ENCODE peak calls at places on chromosomes 1 and 21, in four cellular contexts. C is kidney, U is transverse colon, I is GM23338. E is an unnamed sample.
A peak's percentile ranks its signal among the peaks of the same experiment; 100 is the strongest.

GRCh38 chr1:24048205-24048869 is 63.6 kb downstream of the MYOM3 start:
- DNase-seq in C (no peak), U (no peak), I (no peak), E (no peak)

GRCh38 chr21:39809936-39810335 is 57.3 kb upstream of the PCP4 start:
- DNase-seq in C (no peak), U (no peak), I (no peak), E (no peak)

GRCh38 chr1:37677808-37678207 is 14.5 kb upstream of the CDCA8 start:
- DNase-seq in C (no peak), U (no peak), I (no peak), E (no peak)

GRCh38 chr1:15027515-15027948 is 126.0 kb upstream of the TMEM51 start:
- DNase-seq in C (peak; percentile 83), U (peak; percentile 78), I (peak; percentile 82), E (peak; percentile 38)

GRCh38 chr1:221611930-221612777 is 129.7 kb downstream of the DUSP10 start:
- DNase-seq in C (peak; percentile 65), U (peak; percentile 25), I (no peak), E (no peak)

GRCh38 chr1:26833432-26834405 is 7.2 kb downstream of the ZDHHC18 start:
- DNase-seq in C (peak; percentile 83), U (peak; percentile 83), I (no peak), E (peak; percentile 76)

GRCh38 chr1:85638412-85638811 is 57.9 kb downstream of the CCN1 start:
- DNase-seq in C (no peak), U (no peak), I (no peak), E (no peak)

GRCh38 chr1:77888071-77888428 is 374 bp upstream of the NEXN start:
- DNase-seq in C (no peak), U (no peak), I (no peak), E (no peak)

GRCh38 chr1:15714438-15715136 is 21.5 kb upstream of the SLC25A34 start:
- DNase-seq in C (no peak), U (no peak), I (no peak), E (no peak)

GRCh38 chr1:161207173-161207572 is 5.0 kb downstream of the NDUFS2 start:
- DNase-seq in C (peak; percentile 86), U (peak; percentile 50), I (no peak), E (no peak)

GRCh38 chr1:219555802-219556201 is 57.1 kb downstream of the ZC3H11B start:
- DNase-seq in C (no peak), U (no peak), I (no peak), E (no peak)

GRCh38 chr1:43455205-43455889 is 1.6 kb upstream of the HYI start:
- DNase-seq in C (no peak), U (peak; percentile 54), I (no peak), E (no peak)

GRCh38 chr1:63882048-63882704 is 108.4 kb downstream of the ROR1 start:
- DNase-seq in C (no peak), U (no peak), I (no peak), E (no peak)

GRCh38 chr1:6601865-6602668 is 602 bp downstream of the KLHL21 start:
- DNase-seq in C (peak; percentile 93), U (peak; percentile 42), I (peak; percentile 55), E (no peak)

GRCh38 chr1:9253706-9254105 is 19.1 kb downstream of the H6PD start:
- DNase-seq in C (no peak), U (no peak), I (no peak), E (no peak)

GRCh38 chr1:67889940-67890567 is 56.8 kb upstream of the GNG12 start:
- DNase-seq in C (no peak), U (no peak), I (no peak), E (no peak)

GRCh38 chr1:12019858-12020509 is 686 bp downstream of the MIIP start:
- DNase-seq in C (no peak), U (no peak), I (peak; percentile 37), E (no peak)

GRCh38 chr1:183024352-183025337 is 1.4 kb downstream of the LAMC1 start:
- DNase-seq in C (no peak), U (no peak), I (no peak), E (no peak)

GRCh38 chr1:214136336-214136735 is 144.6 kb upstream of the SMYD2 start:
- DNase-seq in C (no peak), U (no peak), I (no peak), E (no peak)

GRCh38 chr1:40774266-40774998 is 9.2 kb upstream of the KCNQ4 start:
- DNase-seq in C (no peak), U (peak; percentile 72), I (peak; percentile 83), E (peak; percentile 76)

GRCh38 chr1:201955009-201955749 is at the start of gene TIMM17A:
- DNase-seq in C (peak; percentile 99), U (peak; percentile 97), I (peak; percentile 98), E (peak; percentile 85)

GRCh38 chr1:237411621-237412020 is 369.6 kb downstream of the RYR2 start:
- DNase-seq in C (no peak), U (no peak), I (no peak), E (peak; percentile 8)

GRCh38 chr1:39509360-39510009 is 18.0 kb downstream of the BMP8A start:
- DNase-seq in C (peak; percentile 85), U (peak; percentile 71), I (peak; percentile 28), E (no peak)

GRCh38 chr1:206600527-206600926 is 11.7 kb downstream of the EIF2D start:
- DNase-seq in C (no peak), U (no peak), I (no peak), E (no peak)

GRCh38 chr1:100950776-100951175 is 54.9 kb downstream of the SLC30A7 start:
- DNase-seq in C (no peak), U (no peak), I (peak; percentile 64), E (no peak)

GRCh38 chr1:228209657-228210056 is 1.8 kb downstream of the OBSCN start:
- DNase-seq in C (no peak), U (no peak), I (no peak), E (no peak)

GRCh38 chr1:174999926-175000696 is at the start of gene CACYBP:
- DNase-seq in C (no peak), U (no peak), I (peak; percentile 42), E (peak; percentile 38)

GRCh38 chr21:46667735-46668380 is 32.4 kb downstream of the PRMT2 start:
- DNase-seq in C (peak; percentile 72), U (no peak), I (peak; percentile 69), E (no peak)

GRCh38 chr1:20551945-20552727 is at the start of gene FAM43B:
- DNase-seq in C (peak; percentile 96), U (peak; percentile 16), I (peak; percentile 78), E (no peak)

DNA sequence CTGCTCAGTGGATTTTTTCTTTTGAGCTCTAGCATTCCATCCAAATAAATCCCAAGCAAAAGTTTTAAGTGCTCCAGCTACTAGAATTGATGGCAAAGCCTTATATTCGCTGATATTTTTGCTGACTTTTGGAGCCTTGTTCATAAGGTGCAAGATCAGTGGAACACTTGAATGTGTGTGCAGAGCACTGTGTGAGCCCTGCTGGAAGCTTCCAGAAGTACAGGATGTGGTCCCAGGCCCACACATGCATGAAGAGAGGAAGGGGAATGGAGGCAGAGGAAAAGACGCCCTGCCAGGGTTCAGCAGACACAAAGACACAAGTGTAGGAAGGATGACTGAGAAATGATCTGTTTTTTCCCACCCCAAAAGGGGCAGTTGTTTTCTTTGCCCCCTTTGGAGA is 169.4 kb downstream of the KCNJ6 start:
- DNase-seq in C (no peak), U (no peak), I (no peak), E (no peak)
- TF ChIP-seq CTCF in C (no peak), U (no peak), I (no peak), E (no peak)

DNA sequence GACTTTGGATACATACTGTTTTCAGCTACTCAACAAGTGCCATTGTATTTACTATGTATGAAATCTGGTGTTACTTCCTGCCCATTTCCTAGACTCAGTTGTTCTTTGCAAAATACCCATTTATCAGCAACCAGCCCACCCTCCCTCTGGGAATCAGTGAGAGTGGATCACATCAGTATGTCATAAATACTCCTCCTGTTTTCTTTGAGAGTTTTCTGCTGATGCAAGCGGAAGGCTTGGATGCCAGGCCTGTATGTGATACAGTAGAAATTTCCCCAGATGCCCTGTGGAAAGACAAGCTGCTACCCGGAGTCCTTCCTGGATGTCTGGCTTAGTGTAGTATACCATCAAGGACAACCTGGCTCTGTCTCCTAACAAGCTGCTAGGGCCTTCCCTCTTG is 2.4 kb upstream of the PTPRC start:
- DNase-seq in C (no peak), U (no peak), I (no peak), E (no peak)
- H3K27ac ChIP-seq in C (no peak overlapping the region), U (no peak overlapping the region), I (no peak overlapping the region), E (peak overlapping the region; percentile 59)

DNA sequence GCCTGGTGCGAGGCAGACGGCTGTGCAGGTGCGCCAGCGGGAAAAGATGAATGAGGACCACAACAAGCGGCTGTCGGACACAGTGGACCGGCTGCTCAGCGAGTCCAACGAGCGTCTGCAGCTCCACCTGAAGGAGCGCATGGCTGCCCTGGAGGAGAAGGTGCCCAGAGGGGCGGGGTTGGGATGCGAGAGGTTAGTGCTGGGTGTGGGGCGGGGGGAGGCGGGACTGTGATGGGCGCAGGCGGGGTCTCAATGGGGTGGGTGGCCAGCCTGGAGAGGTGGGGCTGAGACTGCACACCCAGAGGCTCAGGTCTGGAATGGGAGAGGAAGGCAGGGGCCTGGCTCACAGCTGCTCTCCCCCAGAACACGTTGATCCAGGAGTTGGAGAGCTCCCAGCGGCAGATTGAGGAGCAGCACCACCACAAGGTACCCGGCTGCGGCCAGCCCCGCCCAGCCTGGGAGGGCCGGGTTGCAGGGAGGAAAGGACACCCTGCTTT is 22.3 kb downstream of the PPFIA4 start:
- DNase-seq in C (peak; percentile 74), U (no peak), I (peak; percentile 84), E (no peak)
- TF ChIP-seq CTCF in C (no peak), U (no peak), I (peak; percentile 25), E (no peak)

DNA sequence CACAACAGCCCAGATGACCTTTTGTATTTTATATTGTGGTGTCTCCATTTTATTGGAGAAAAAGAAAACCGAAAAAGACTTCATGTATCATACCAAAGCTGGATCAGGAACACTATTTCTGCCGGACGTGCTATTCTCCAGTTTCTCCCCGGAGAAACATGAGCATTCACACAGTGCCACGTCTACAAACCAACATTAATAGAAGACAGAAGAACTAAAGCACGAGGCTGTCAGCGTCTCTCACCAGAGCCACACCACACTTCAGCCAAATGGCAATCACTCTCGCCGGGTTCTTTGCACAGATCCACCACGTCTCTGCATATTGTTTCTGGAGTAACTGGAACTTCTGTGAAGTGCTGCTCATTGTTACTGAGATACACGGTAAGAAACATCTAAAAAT is 24.8 kb downstream of the TP53BP2 start:
- DNase-seq in C (no peak), U (no peak), I (no peak), E (no peak)
- H3K27ac ChIP-seq in C (no peak overlapping the region), U (no peak overlapping the region), I (peak overlapping the region; percentile 50), E (no peak overlapping the region)

GRCh38 chr1:21899972-21900371 is 37.1 kb downstream of the HSPG2 start:
- DNase-seq in C (no peak), U (no peak), I (no peak), E (no peak)
- TF ChIP-seq CTCF in C (no peak), U (no peak), I (no peak), E (no peak)

DNA sequence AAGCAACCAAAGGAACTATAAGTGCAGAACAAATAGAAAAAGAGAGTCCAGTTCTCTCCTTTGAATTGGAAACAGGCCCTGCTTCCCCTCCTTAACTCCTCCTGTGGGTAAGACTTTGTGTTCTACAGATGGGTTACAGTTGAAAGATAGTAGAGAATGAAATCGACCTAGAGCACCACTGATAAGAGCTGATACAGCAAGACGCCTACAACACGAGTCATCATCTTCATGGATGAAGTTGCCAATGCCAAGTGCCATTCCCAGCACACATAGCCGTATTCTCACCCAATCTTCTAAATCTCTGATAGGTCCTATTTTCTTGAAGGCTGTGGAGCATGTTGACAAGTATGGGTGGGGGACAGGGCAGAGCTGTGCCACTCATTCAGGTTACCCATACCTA is 99.8 kb upstream of the CAMK1G start:
- DNase-seq in C (no peak), U (no peak), I (no peak), E (no peak)
- H3K27ac ChIP-seq in C (no peak overlapping the region), U (no peak overlapping the region), I (no peak overlapping the region), E (no peak overlapping the region)

E was measured in CD4-positive, alpha-beta T cell.